ENCODE peak calls at places on chromosomes 16 and 17, in eight cellular contexts. L is right lobe of liver; N is IMR-90; J is NCI-H1694 treated with DMSO at 0.1 percent for 48 hours; H is stimulated activated CD4-positive, alpha-beta T cell treated with anti-CD3 and anti-CD28 coated beads, TNF-alpha, amount 100 ng/mL, for 48 hours; M is NAMALWA; D is glomerular endothelial cell; O is AG10803. Z is an unnamed sample.

GRCh38 chr17:79391808-79392233 is 219.0 kb downstream of the RBFOX3 start:
- DNase-seq in N (peak), L (peak), D (no peak), J (peak), M (peak), H (peak), O (peak), Z (peak)

GRCh38 chr17:61406871-61407210 is 7.2 kb downstream of the TBX2 start:
- DNase-seq in N (no peak), O (no peak), M (no peak), L (no peak), J (no peak), D (no peak), H (no peak), Z (no peak)

GRCh38 chr16:1920727-1921155 is 2.5 kb upstream of the HS3ST6 start:
- DNase-seq in J (no peak), L (no peak), D (no peak), N (no peak), O (no peak), H (no peak), M (peak), Z (no peak)

GRCh38 chr17:76204277-76204676 is 36.0 kb downstream of the RNF157 start:
- DNase-seq in D (no peak), O (peak), J (no peak), H (no peak), L (no peak), N (peak), M (no peak), Z (peak)

GRCh38 chr17:80475949-80476876 is at the start of gene NPTX1:
- DNase-seq in D (no peak), J (peak), N (no peak), L (no peak), O (no peak), H (no peak), M (no peak), Z (no peak)

GRCh38 chr17:62587554-62587953 is 39.9 kb upstream of the MRC2 start:
- DNase-seq in L (no peak), N (no peak), M (no peak), J (no peak), H (no peak), O (peak), D (no peak), Z (no peak)

GRCh38 chr16:73672135-73672534 is 624.2 kb upstream of the ZFHX3 start:
- DNase-seq in M (no peak), D (no peak), L (no peak), J (no peak), O (no peak), N (no peak), H (no peak), Z (no peak)

GRCh38 chr17:28204751-28205150 is 114.2 kb upstream of the TMEM97 start:
- DNase-seq in L (no peak), O (peak), D (no peak), J (no peak), M (no peak), H (no peak), N (peak), Z (no peak)

GRCh38 chr16:89815639-89816348 is 653 bp downstream of the FANCA start:
- DNase-seq in L (no peak), J (no peak), H (no peak), N (no peak), O (no peak), M (peak), D (no peak), Z (no peak)

GRCh38 chr17:64019486-64020067 is 856 bp downstream of the ICAM2 start:
- DNase-seq in O (no peak), J (no peak), L (no peak), D (no peak), N (no peak), H (no peak), M (no peak), Z (no peak)

GRCh38 chr16:79988089-79988488 is 387.6 kb upstream of the MAF start:
- DNase-seq in J (no peak), L (no peak), O (no peak), D (no peak), M (no peak), N (no peak), H (no peak), Z (no peak)

Z was measured in brain microvascular endothelial cell.